ENCODE peak calls at places on chromosome 22, in six cellular contexts. J is tibial nerve; Q is AG04450; G is RWPE1; L is EL; A is stimulated activated CD4-positive, alpha-beta T cell treated with anti-CD3 and anti-CD28 coated beads, Interleukin-2, amount 100 ng/mL, for 24 hours. O is an unnamed sample.

GRCh38 chr22:38187413-38188212 is 6.0 kb upstream of the PLA2G6 start:
- DNase-seq in Q (no peak), J (no peak), L (no peak), A (no peak), G (no peak), O (no peak)

GRCh38 chr22:42425337-42425988 is 6.7 kb downstream of the NFAM1 start:
- DNase-seq in J (no peak), A (no peak), G (peak), Q (no peak), L (no peak), O (peak)

GRCh38 chr22:19303785-19304184 is 12.3 kb upstream of the CLTCL1 start:
- DNase-seq in J (no peak), L (no peak), G (no peak), Q (no peak), A (no peak), O (no peak)

GRCh38 chr22:42074153-42074750 is at the start of gene PHETA2:
- DNase-seq in A (peak), Q (no peak), G (no peak), L (peak), J (peak), O (peak)

GRCh38 chr22:23750374-23750743 is 553 bp downstream of the ZNF70 start:
- DNase-seq in G (no peak), J (no peak), L (no peak), A (no peak), Q (no peak), O (no peak)

GRCh38 chr22:35140879-35141745 is 75.2 kb downstream of the ISX start:
- DNase-seq in A (no peak), J (no peak), G (peak), L (peak), Q (no peak), O (no peak)

GRCh38 chr22:27662359-27663030 is 139.1 kb downstream of the MN1 start:
- DNase-seq in G (no peak), L (no peak), J (no peak), Q (no peak), A (no peak), O (peak)

GRCh38 chr22:46626356-46626755 is 6.2 kb downstream of the GRAMD4 start:
- DNase-seq in J (no peak), G (no peak), A (no peak), Q (no peak), L (no peak), O (no peak)

GRCh38 chr22:39381009-39381755 is 18.4 kb upstream of the TAB1 start:
- DNase-seq in L (peak), A (no peak), G (no peak), J (no peak), Q (no peak), O (no peak)

GRCh38 chr22:37212174-37212906 is at the start of gene SSTR3:
- DNase-seq in J (no peak), L (no peak), Q (no peak), A (no peak), G (no peak), O (no peak)

GRCh38 chr22:29946220-29946619 is 63.2 kb downstream of the MTMR3 start:
- DNase-seq in L (no peak), A (no peak), J (no peak), G (no peak), Q (no peak), O (no peak)

GRCh38 chr22:20464096-20464614 is 26.5 kb upstream of the SCARF2 start:
- DNase-seq in L (no peak), J (no peak), A (peak), G (no peak), Q (no peak), O (no peak)

GRCh38 chr22:46233231-46233630 is 16.9 kb downstream of the CDPF1 start:
- DNase-seq in Q (no peak), J (peak), A (no peak), L (peak), G (no peak), O (no peak)

GRCh38 chr22:43260346-43260745 is 73.4 kb upstream of the TTLL12 start:
- DNase-seq in Q (no peak), J (no peak), L (no peak), A (no peak), G (no peak), O (no peak)

GRCh38 chr22:41216984-41217383 is 11.9 kb downstream of the L3MBTL2 start:
- DNase-seq in J (no peak), Q (peak), A (no peak), G (no peak), L (no peak), O (no peak)

GRCh38 chr22:25903294-25903693 is 161.3 kb downstream of the MYO18B start:
- DNase-seq in J (no peak), G (no peak), A (no peak), Q (no peak), L (no peak), O (no peak)

GRCh38 chr22:35549338-35549737 is 8.7 kb downstream of the RASD2 start:
- DNase-seq in L (no peak), A (no peak), Q (no peak), J (no peak), G (no peak), O (no peak)

GRCh38 chr22:26666035-26666338 is 8.6 kb downstream of the MIAT start:
- DNase-seq in J (no peak), Q (no peak), L (peak), A (no peak), G (no peak), O (no peak)

GRCh38 chr22:42893366-42894150 is 36.5 kb upstream of the ARFGAP3 start:
- DNase-seq in G (no peak), L (no peak), Q (no peak), J (no peak), A (no peak), O (no peak)

GRCh38 chr22:25045176-25045575 is 92.7 kb downstream of the KIAA1671 start:
- DNase-seq in Q (no peak), G (no peak), L (no peak), A (no peak), J (no peak), O (no peak)

GRCh38 chr22:28989035-28989464 is 72.6 kb downstream of the C22orf31 start:
- DNase-seq in L (no peak), A (peak), Q (no peak), G (no peak), J (no peak), O (no peak)